ENCODE peak calls at places on chromosomes 12 and 14, in eight cellular contexts. One of them, this sample, is unnamed. For H3K4me1, the result is how much of the 10 kb centered on the place peaks cover.

GRCh38 chr12:104863549-104863948 is 94.5 kb downstream of the SLC41A2 start:
- DNase-seq in CD8-positive, alpha-beta memory T cell: no peak
- DNase-seq in left ventricle myocardium inferior: no peak
- DNase-seq in stomach: no peak
- DNase-seq in mucosa of descending colon: no peak
- DNase-seq in tibial artery: no peak
- DNase-seq in psoas muscle: no peak
- DNase-seq in A549: no peak
- DNase-seq in this sample: no peak

GRCh38 chr12:93591137-93591868 is 18.8 kb downstream of the SOCS2 start:
- DNase-seq in CD8-positive, alpha-beta memory T cell: peak
- DNase-seq in left ventricle myocardium inferior: peak
- DNase-seq in stomach: peak
- DNase-seq in mucosa of descending colon: peak
- DNase-seq in tibial artery: peak
- DNase-seq in psoas muscle: peak
- DNase-seq in A549: peak
- DNase-seq in this sample: peak

GRCh38 chr14:75222208-75222701 is 45.8 kb upstream of the TMED10 start:
- DNase-seq in CD8-positive, alpha-beta memory T cell: no peak
- DNase-seq in left ventricle myocardium inferior: peak
- DNase-seq in stomach: no peak
- DNase-seq in mucosa of descending colon: no peak
- DNase-seq in tibial artery: peak
- DNase-seq in psoas muscle: no peak
- DNase-seq in A549: no peak
- DNase-seq in this sample: no peak

GRCh38 chr12:105451211-105451610 is 120.7 kb downstream of the C12orf75 start:
- DNase-seq in CD8-positive, alpha-beta memory T cell: no peak
- DNase-seq in left ventricle myocardium inferior: no peak
- DNase-seq in stomach: no peak
- DNase-seq in mucosa of descending colon: no peak
- DNase-seq in tibial artery: no peak
- DNase-seq in psoas muscle: no peak
- DNase-seq in A549: no peak
- DNase-seq in this sample: peak

GRCh38 chr14:85417396-85417795 is 112.5 kb upstream of the FLRT2 start:
- DNase-seq in CD8-positive, alpha-beta memory T cell: no peak
- DNase-seq in left ventricle myocardium inferior: no peak
- DNase-seq in stomach: no peak
- DNase-seq in mucosa of descending colon: no peak
- DNase-seq in tibial artery: no peak
- DNase-seq in psoas muscle: no peak
- DNase-seq in A549: no peak
- DNase-seq in this sample: no peak

GRCh38 chr12:93048646-93049045 is 119.6 kb upstream of the EEA1 start:
- DNase-seq in CD8-positive, alpha-beta memory T cell: no peak
- DNase-seq in left ventricle myocardium inferior: no peak
- DNase-seq in stomach: no peak
- DNase-seq in mucosa of descending colon: no peak
- DNase-seq in tibial artery: no peak
- DNase-seq in psoas muscle: no peak
- DNase-seq in A549: no peak
- DNase-seq in this sample: no peak

GRCh38 chr14:101147848-101148247 is 244.3 kb upstream of the RTL1 start:
- DNase-seq in CD8-positive, alpha-beta memory T cell: no peak
- DNase-seq in left ventricle myocardium inferior: no peak
- DNase-seq in stomach: no peak
- DNase-seq in mucosa of descending colon: no peak
- DNase-seq in tibial artery: no peak
- DNase-seq in psoas muscle: no peak
- DNase-seq in A549: no peak
- DNase-seq in this sample: no peak

GRCh38 chr12:109250523-109250922 is 58.6 kb downstream of the FOXN4 start:
- DNase-seq in CD8-positive, alpha-beta memory T cell: no peak
- DNase-seq in left ventricle myocardium inferior: no peak
- DNase-seq in stomach: no peak
- DNase-seq in mucosa of descending colon: no peak
- DNase-seq in tibial artery: no peak
- DNase-seq in psoas muscle: no peak
- DNase-seq in A549: no peak
- DNase-seq in this sample: no peak

GRCh38 chr14:93009471-93010117 is 86.6 kb downstream of the CHGA start:
- DNase-seq in CD8-positive, alpha-beta memory T cell: no peak
- DNase-seq in left ventricle myocardium inferior: peak
- DNase-seq in stomach: no peak
- DNase-seq in mucosa of descending colon: no peak
- DNase-seq in tibial artery: no peak
- DNase-seq in psoas muscle: peak
- DNase-seq in A549: no peak
- DNase-seq in this sample: no peak

GRCh38 chr12:115109863-115110262 is 425.9 kb upstream of the TBX3 start:
- DNase-seq in CD8-positive, alpha-beta memory T cell: no peak
- DNase-seq in left ventricle myocardium inferior: no peak
- DNase-seq in stomach: no peak
- DNase-seq in mucosa of descending colon: no peak
- DNase-seq in tibial artery: no peak
- DNase-seq in psoas muscle: no peak
- DNase-seq in A549: no peak
- DNase-seq in this sample: no peak

GRCh38 chr14:36510078-36510799 is 9.8 kb downstream of the NKX2-1 start:
- DNase-seq in CD8-positive, alpha-beta memory T cell: no peak
- DNase-seq in left ventricle myocardium inferior: no peak
- DNase-seq in stomach: no peak
- DNase-seq in mucosa of descending colon: no peak
- DNase-seq in tibial artery: no peak
- DNase-seq in psoas muscle: no peak
- DNase-seq in A549: no peak
- DNase-seq in this sample: no peak

GRCh38 chr12:132286912-132287311 is 42.5 kb downstream of the GALNT9 start:
- DNase-seq in CD8-positive, alpha-beta memory T cell: no peak
- DNase-seq in left ventricle myocardium inferior: no peak
- DNase-seq in stomach: no peak
- DNase-seq in mucosa of descending colon: no peak
- DNase-seq in tibial artery: no peak
- DNase-seq in psoas muscle: peak
- DNase-seq in A549: peak
- DNase-seq in this sample: no peak

GRCh38 chr14:39266589-39266870 is 32.8 kb downstream of the MIA2 start:
- DNase-seq in CD8-positive, alpha-beta memory T cell: no peak
- DNase-seq in left ventricle myocardium inferior: no peak
- DNase-seq in stomach: peak
- DNase-seq in mucosa of descending colon: peak
- DNase-seq in tibial artery: peak
- DNase-seq in psoas muscle: peak
- DNase-seq in A549: no peak
- DNase-seq in this sample: no peak

GRCh38 chr12:19780460-19780859 is 341.2 kb downstream of the AEBP2 start:
- DNase-seq in CD8-positive, alpha-beta memory T cell: no peak
- DNase-seq in left ventricle myocardium inferior: no peak
- DNase-seq in stomach: no peak
- DNase-seq in mucosa of descending colon: no peak
- DNase-seq in tibial artery: peak
- DNase-seq in psoas muscle: no peak
- DNase-seq in A549: no peak
- DNase-seq in this sample: no peak

GRCh38 chr12:120406080-120406479 is 31.8 kb upstream of the COX6A1 start:
- DNase-seq in CD8-positive, alpha-beta memory T cell: no peak
- DNase-seq in left ventricle myocardium inferior: no peak
- DNase-seq in stomach: no peak
- DNase-seq in mucosa of descending colon: no peak
- DNase-seq in tibial artery: no peak
- DNase-seq in psoas muscle: no peak
- DNase-seq in A549: no peak
- DNase-seq in this sample: no peak

GRCh38 chr12:123822804-123823203 is 60.7 kb downstream of the DNAH10 start:
- DNase-seq in CD8-positive, alpha-beta memory T cell: no peak
- DNase-seq in left ventricle myocardium inferior: no peak
- DNase-seq in stomach: no peak
- DNase-seq in mucosa of descending colon: no peak
- DNase-seq in tibial artery: no peak
- DNase-seq in psoas muscle: no peak
- DNase-seq in A549: no peak
- DNase-seq in this sample: no peak

GRCh38 chr12:93111791-93112208 is 182.7 kb upstream of the EEA1 start:
- DNase-seq in CD8-positive, alpha-beta memory T cell: no peak
- DNase-seq in left ventricle myocardium inferior: no peak
- DNase-seq in stomach: no peak
- DNase-seq in mucosa of descending colon: no peak
- DNase-seq in tibial artery: no peak
- DNase-seq in psoas muscle: no peak
- DNase-seq in A549: no peak
- DNase-seq in this sample: no peak

DNA sequence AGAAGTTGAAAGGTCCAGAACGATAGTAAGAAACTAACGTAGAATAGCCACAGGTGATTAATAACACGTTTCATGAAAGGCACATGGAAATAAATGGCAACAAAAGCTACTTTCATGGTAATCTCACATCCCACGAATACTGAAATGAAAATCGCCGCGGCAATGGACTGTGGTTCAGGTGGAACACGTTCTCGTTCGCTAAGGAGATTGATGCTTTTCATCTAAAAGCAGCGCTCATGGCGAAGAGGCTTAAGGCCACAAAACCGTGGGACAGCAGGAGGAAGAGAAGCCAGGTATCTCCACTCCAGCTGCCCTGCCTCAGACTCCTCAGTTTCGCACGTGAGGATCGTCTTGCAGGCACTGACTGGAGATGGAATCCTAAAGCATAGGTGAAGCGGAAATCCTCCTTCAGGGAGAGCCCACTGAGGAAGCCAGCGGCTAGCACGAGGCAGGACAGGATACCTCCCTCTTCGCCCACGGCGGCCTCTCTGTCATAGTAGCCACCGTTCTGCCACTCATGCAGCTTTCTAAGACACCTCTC is 696 bp upstream of the GPHN start:
- DNase-seq in CD8-positive, alpha-beta memory T cell: no peak
- DNase-seq in left ventricle myocardium inferior: no peak
- DNase-seq in stomach: no peak
- DNase-seq in mucosa of descending colon: no peak
- DNase-seq in tibial artery: no peak
- DNase-seq in psoas muscle: no peak
- DNase-seq in A549: peak
- DNase-seq in this sample: no peak
- H3K4me3 ChIP-seq in CD8-positive, alpha-beta memory T cell: peak
- H3K4me3 ChIP-seq in left ventricle myocardium inferior: peak
- H3K4me3 ChIP-seq in stomach: peak
- H3K4me3 ChIP-seq in mucosa of descending colon: peak
- H3K4me3 ChIP-seq in tibial artery: peak
- H3K4me3 ChIP-seq in psoas muscle: peak
- H3K4me3 ChIP-seq in A549: peak
- H3K4me3 ChIP-seq in this sample: peak

DNA sequence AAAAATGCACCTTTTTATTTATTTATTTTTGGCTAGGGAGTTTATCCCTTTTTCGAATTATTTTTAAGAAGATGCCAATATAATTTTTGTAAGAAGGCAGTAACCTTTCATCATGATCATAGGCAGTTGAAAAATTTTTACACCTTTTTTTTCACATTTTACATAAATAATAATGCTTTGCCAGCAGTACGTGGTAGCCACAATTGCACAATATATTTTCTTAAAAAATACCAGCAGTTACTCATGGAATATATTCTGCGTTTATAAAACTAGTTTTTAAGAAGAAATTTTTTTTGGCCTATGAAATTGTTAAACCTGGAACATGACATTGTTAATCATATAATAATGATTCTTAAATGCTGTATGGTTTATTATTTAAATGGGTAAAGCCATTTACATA is 14.9 kb upstream of the SNAPC1 start:
- DNase-seq in CD8-positive, alpha-beta memory T cell: no peak
- DNase-seq in left ventricle myocardium inferior: no peak
- DNase-seq in stomach: no peak
- DNase-seq in mucosa of descending colon: no peak
- DNase-seq in tibial artery: no peak
- DNase-seq in psoas muscle: no peak
- DNase-seq in A549: no peak
- DNase-seq in this sample: no peak
- H3K4me1 ChIP-seq in CD8-positive, alpha-beta memory T cell: under half
- H3K4me1 ChIP-seq in left ventricle myocardium inferior: half or more
- H3K4me1 ChIP-seq in stomach: under half
- H3K4me1 ChIP-seq in mucosa of descending colon: under half
- H3K4me1 ChIP-seq in tibial artery: under half
- H3K4me1 ChIP-seq in psoas muscle: under half
- H3K4me1 ChIP-seq in A549: half or more
- H3K4me1 ChIP-seq in this sample: under half

GRCh38 chr14:73591690-73592448 is at the start of gene ACOT4:
- DNase-seq in CD8-positive, alpha-beta memory T cell: peak
- DNase-seq in left ventricle myocardium inferior: peak
- DNase-seq in stomach: peak
- DNase-seq in mucosa of descending colon: peak
- DNase-seq in tibial artery: no peak
- DNase-seq in psoas muscle: no peak
- DNase-seq in A549: peak
- DNase-seq in this sample: peak
- H3K4me3 ChIP-seq in CD8-positive, alpha-beta memory T cell: peak
- H3K4me3 ChIP-seq in left ventricle myocardium inferior: peak
- H3K4me3 ChIP-seq in stomach: peak
- H3K4me3 ChIP-seq in mucosa of descending colon: peak
- H3K4me3 ChIP-seq in tibial artery: peak
- H3K4me3 ChIP-seq in psoas muscle: peak
- H3K4me3 ChIP-seq in A549: peak
- H3K4me3 ChIP-seq in this sample: peak

GRCh38 chr14:99258341-99258781 is 13.6 kb downstream of the BCL11B start:
- DNase-seq in CD8-positive, alpha-beta memory T cell: peak
- DNase-seq in left ventricle myocardium inferior: no peak
- DNase-seq in stomach: no peak
- DNase-seq in mucosa of descending colon: no peak
- DNase-seq in tibial artery: peak
- DNase-seq in psoas muscle: no peak
- DNase-seq in A549: no peak
- DNase-seq in this sample: no peak

GRCh38 chr14:99260116-99260515 is 11.9 kb downstream of the BCL11B start:
- DNase-seq in CD8-positive, alpha-beta memory T cell: peak
- DNase-seq in left ventricle myocardium inferior: no peak
- DNase-seq in stomach: no peak
- DNase-seq in mucosa of descending colon: no peak
- DNase-seq in tibial artery: peak
- DNase-seq in psoas muscle: no peak
- DNase-seq in A549: no peak
- DNase-seq in this sample: no peak

GRCh38 chr14:99259327-99259726 is 12.7 kb downstream of the BCL11B start:
- DNase-seq in CD8-positive, alpha-beta memory T cell: peak
- DNase-seq in left ventricle myocardium inferior: no peak
- DNase-seq in stomach: no peak
- DNase-seq in mucosa of descending colon: no peak
- DNase-seq in tibial artery: peak
- DNase-seq in psoas muscle: no peak
- DNase-seq in A549: no peak
- DNase-seq in this sample: no peak

GRCh38 chr14:99257673-99258221 is 14.2 kb downstream of the BCL11B start:
- DNase-seq in CD8-positive, alpha-beta memory T cell: peak
- DNase-seq in left ventricle myocardium inferior: no peak
- DNase-seq in stomach: no peak
- DNase-seq in mucosa of descending colon: no peak
- DNase-seq in tibial artery: peak
- DNase-seq in psoas muscle: no peak
- DNase-seq in A549: no peak
- DNase-seq in this sample: no peak

DNA sequence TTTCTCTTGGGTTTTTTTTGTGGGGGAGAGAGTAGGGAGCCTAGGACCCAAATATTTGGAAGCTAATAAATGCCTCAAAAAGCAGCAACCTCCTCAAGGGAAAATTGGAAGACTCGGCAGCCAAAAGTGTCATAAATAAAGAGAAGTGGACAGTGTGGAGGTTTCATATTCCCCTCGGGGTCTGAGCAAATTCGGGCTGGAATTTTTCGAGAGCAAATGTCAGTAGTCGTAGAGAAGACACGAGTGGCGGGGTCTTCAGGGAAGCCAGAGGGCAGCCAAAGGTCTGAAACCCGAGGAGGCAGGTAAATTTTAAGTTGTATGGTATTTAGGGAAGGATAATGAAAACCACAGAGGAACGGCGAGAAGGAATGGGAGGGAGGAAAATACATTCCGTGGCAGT is 13.1 kb downstream of the BCL11B start:
- DNase-seq in CD8-positive, alpha-beta memory T cell: no peak
- DNase-seq in left ventricle myocardium inferior: no peak
- DNase-seq in stomach: no peak
- DNase-seq in mucosa of descending colon: no peak
- DNase-seq in tibial artery: peak
- DNase-seq in psoas muscle: no peak
- DNase-seq in A549: no peak
- DNase-seq in this sample: no peak
- H3K4me1 ChIP-seq in CD8-positive, alpha-beta memory T cell: half or more
- H3K4me1 ChIP-seq in left ventricle myocardium inferior: under half
- H3K4me1 ChIP-seq in stomach: under half
- H3K4me1 ChIP-seq in mucosa of descending colon: under half
- H3K4me1 ChIP-seq in tibial artery: under half
- H3K4me1 ChIP-seq in psoas muscle: under half
- H3K4me1 ChIP-seq in A549: under half
- H3K4me1 ChIP-seq in this sample: under half

This sample was measured in SJSA1.